ENCODE peak calls at places on chromosomes 2 and 18, in nine cellular contexts. L is fibroblast of the conjunctiva, M is ovary, T is heart right ventricle, P is H7, H is MG63, K is LoVo, G is NCI-H1417, E is occipital lobe. Q is an unnamed sample.

GRCh38 chr2:54476852-54477251 is 20.7 kb downstream of the SPTBN1 start:
- DNase-seq in E (no peak), L (no peak), K (no peak), T (no peak), P (no peak), H (no peak), G (no peak), M (no peak), Q (no peak)

GRCh38 chr2:44927979-44928659 is 13.4 kb upstream of the SIX3 start:
- DNase-seq in G (no peak), P (peak; percentile 75), T (no peak), M (no peak), L (no peak), K (no peak), H (no peak), E (no peak), Q (no peak)

GRCh38 chr2:239035997-239036731 is 188.3 kb downstream of the TWIST2 start:
- DNase-seq in L (no peak), M (no peak), K (no peak), T (no peak), H (no peak), P (peak; percentile 82), E (no peak), G (no peak), Q (peak; percentile 73)

GRCh38 chr2:62895632-62896009 is 155.0 kb upstream of the OTX1 start:
- DNase-seq in G (no peak), K (no peak), P (no peak), T (no peak), H (no peak), M (no peak), E (no peak), L (no peak), Q (no peak)

GRCh38 chr2:102304711-102305591 is 6.4 kb upstream of the IL1RL1 start:
- DNase-seq in K (no peak), M (no peak), P (no peak), G (no peak), E (no peak), L (no peak), T (no peak), H (no peak), Q (peak; percentile 30)

GRCh38 chr2:9738718-9739496 is 104.4 kb upstream of the TAF1B start:
- DNase-seq in P (no peak), G (no peak), H (no peak), M (no peak), E (no peak), L (no peak), T (no peak), K (no peak), Q (no peak)

GRCh38 chr2:155145758-155146229 is 447.3 kb downstream of the KCNJ3 start:
- DNase-seq in H (no peak), P (no peak), E (no peak), M (no peak), L (no peak), G (peak; percentile 95), T (no peak), K (no peak), Q (no peak)

GRCh38 chr2:10487144-10488104 is 39.3 kb upstream of the ODC1 start:
- DNase-seq in L (no peak), G (peak; percentile 19), M (no peak), H (no peak), K (no peak), E (no peak), T (no peak), P (peak; percentile 14), Q (no peak)

GRCh38 chr18:57943723-57944122 is 100.3 kb upstream of the NEDD4L start:
- DNase-seq in K (no peak), T (no peak), L (no peak), M (no peak), G (no peak), E (no peak), P (no peak), H (no peak), Q (no peak)

Q was measured in posterior cingulate gyrus.